ENCODE peak calls at places on chromosomes 13 and 19, in four cellular contexts. D, L, P and S are unnamed samples. For H3K27me3, the result is how much of the 10 kb centered on the place peaks cover.

GRCh38 chr13:101025925-101026324 is 351.3 kb upstream of the TMTC4 start:
- DNase-seq in D (no peak), P (no peak), L (no peak), S (no peak)

GRCh38 chr13:39892731-39893293 is 237.3 kb downstream of the COG6 start:
- DNase-seq in D (no peak), L (peak), P (no peak), S (no peak)

GRCh38 chr19:34171877-34172660 is at the start of gene LSM14A:
- DNase-seq in P (peak), L (peak), D (peak), S (peak)

GRCh38 chr19:48819366-48819816 is 8.6 kb upstream of the BCAT2 start:
- DNase-seq in P (peak), L (no peak), D (no peak), S (no peak)

GRCh38 chr13:40204246-40204645 is 462.2 kb downstream of the FOXO1 start:
- DNase-seq in P (no peak), D (no peak), L (no peak), S (no peak)

GRCh38 chr13:46554971-46555370 is 2.0 kb downstream of the LRCH1 start:
- DNase-seq in P (no peak), L (no peak), D (no peak), S (no peak)

GRCh38 chr19:45927565-45928261 is 13.1 kb upstream of the NANOS2 start:
- DNase-seq in L (peak), D (peak), P (peak), S (no peak)

GRCh38 chr13:34816118-34816517 is 126.0 kb upstream of the NBEA start:
- DNase-seq in L (no peak), D (peak), P (no peak), S (no peak)

GRCh38 chr13:105774739-105775460 is 760.6 kb downstream of the EFNB2 start:
- DNase-seq in P (no peak), D (no peak), L (no peak), S (no peak)

GRCh38 chr13:66171821-66172220 is 1058.3 kb downstream of the PCDH9 start:
- DNase-seq in D (no peak), P (no peak), L (no peak), S (no peak)

GRCh38 chr13:63351081-63351480 is 1935.4 kb upstream of the PCDH20 start:
- DNase-seq in P (no peak), L (no peak), D (no peak), S (no peak)

GRCh38 chr13:76116931-76117330 is 480.8 kb downstream of the LMO7 start:
- DNase-seq in L (no peak), P (no peak), D (no peak), S (no peak)

GRCh38 chr19:45113628-45114027 is 20.6 kb downstream of the PPP1R37 start:
- DNase-seq in D (no peak), L (no peak), P (no peak), S (no peak)

GRCh38 chr19:31232220-31232619 is 117.0 kb downstream of the TSHZ3 start:
- DNase-seq in P (no peak), D (peak), L (no peak), S (no peak)

GRCh38 chr13:27474751-27475268 is 24.4 kb upstream of the MTIF3 start:
- DNase-seq in L (no peak), D (no peak), P (no peak), S (peak)

GRCh38 chr19:31066385-31066784 is 282.9 kb downstream of the TSHZ3 start:
- DNase-seq in D (no peak), L (no peak), P (no peak), S (no peak)

GRCh38 chr13:23793711-23794110 is 95.5 kb downstream of the MIPEP start:
- DNase-seq in L (no peak), P (no peak), D (no peak), S (no peak)

GRCh38 chr13:109249780-109250528 is 536.4 kb downstream of the IRS2 start:
- DNase-seq in L (no peak), D (no peak), P (no peak), S (no peak)

GRCh38 chr13:95784161-95784880 is 107.4 kb downstream of the DNAJC3 start:
- DNase-seq in P (no peak), D (no peak), L (no peak), S (no peak)

GRCh38 chr13:76637651-76638111 is 248.5 kb downstream of the KCTD12 start:
- DNase-seq in D (no peak), L (no peak), P (no peak), S (no peak)

GRCh38 chr13:33723365-33723764 is 94.6 kb upstream of the RFC3 start:
- DNase-seq in L (no peak), P (no peak), D (no peak), S (no peak)

GRCh38 chr13:35978607-35979316 is 152.4 kb downstream of the DCLK1 start:
- DNase-seq in D (peak), L (no peak), P (no peak), S (no peak)

GRCh38 chr13:58343081-58343480 is 711.5 kb downstream of the PCDH17 start:
- DNase-seq in L (no peak), D (no peak), P (no peak), S (no peak)

GRCh38 chr13:101341464-101341863 is 74.8 kb downstream of the NALCN start:
- DNase-seq in P (no peak), L (no peak), D (no peak), S (no peak)

GRCh38 chr13:45683701-45684100 is 18.4 kb upstream of the CBY2 start:
- DNase-seq in L (no peak), P (no peak), D (peak), S (no peak)

GRCh38 chr13:57946361-57946760 is 314.8 kb downstream of the PCDH17 start:
- DNase-seq in L (no peak), P (no peak), D (no peak), S (no peak)

GRCh38 chr19:48858984-48859710 is 9.3 kb downstream of the PLEKHA4 start:
- DNase-seq in P (no peak), L (peak), D (peak), S (no peak)

GRCh38 chr19:917323-918151 is at the start of gene KISS1R:
- DNase-seq in L (peak), D (peak), P (no peak), S (no peak)
- H3K27me3 ChIP-seq in L (under half), D (half or more), P (under half), S (under half)

GRCh38 chr19:2567996-2568395 is 92.1 kb downstream of the GADD45B start:
- DNase-seq in D (no peak), P (no peak), L (no peak), S (no peak)
- H3K27me3 ChIP-seq in D (under half), P (under half), L (under half), S (under half)

DNA sequence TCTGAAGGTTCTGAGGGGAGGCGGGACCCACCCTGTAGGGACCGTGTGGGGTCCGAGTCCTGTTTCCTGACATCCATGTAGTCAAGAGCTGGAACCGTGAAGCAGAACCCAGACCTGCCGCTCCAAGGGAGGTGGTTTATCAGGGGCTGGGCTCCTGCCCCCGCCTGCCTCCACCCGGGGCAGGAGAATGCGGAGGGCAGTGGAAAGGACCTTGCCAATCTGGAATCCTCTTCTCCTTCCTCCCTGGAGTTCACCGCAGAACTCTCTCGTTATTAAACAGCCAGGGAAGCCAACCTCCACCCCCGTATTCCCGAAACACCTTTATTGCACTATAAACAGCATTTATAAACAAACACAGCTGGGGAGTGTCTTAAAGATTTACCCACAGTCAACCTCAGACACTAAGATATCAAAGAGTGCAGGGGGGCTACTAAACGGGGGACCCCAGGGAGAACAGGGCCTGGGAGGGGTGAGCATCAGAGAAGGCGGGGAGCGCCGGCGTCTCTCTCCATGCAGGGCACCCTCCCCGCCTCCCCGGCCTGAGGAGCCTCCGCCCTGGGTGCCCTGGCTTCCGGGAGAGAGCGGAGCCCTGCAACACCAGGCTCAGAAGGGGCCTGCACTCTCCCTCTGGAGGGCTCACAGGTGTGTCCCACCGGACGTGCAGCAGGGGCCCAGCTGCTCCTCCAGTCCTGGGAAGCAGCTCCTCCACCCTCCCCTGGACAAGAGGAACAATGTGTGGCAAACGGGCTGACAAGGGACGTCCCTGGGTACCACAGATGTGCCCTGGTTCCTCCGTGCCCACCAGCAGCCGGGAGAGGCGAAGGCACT is 3.6 kb downstream of the C2CD4C start:
- DNase-seq in D (peak), L (no peak), P (no peak), S (no peak)
- H3K27me3 ChIP-seq in D (under half), L (under half), P (under half), S (under half)

DNA sequence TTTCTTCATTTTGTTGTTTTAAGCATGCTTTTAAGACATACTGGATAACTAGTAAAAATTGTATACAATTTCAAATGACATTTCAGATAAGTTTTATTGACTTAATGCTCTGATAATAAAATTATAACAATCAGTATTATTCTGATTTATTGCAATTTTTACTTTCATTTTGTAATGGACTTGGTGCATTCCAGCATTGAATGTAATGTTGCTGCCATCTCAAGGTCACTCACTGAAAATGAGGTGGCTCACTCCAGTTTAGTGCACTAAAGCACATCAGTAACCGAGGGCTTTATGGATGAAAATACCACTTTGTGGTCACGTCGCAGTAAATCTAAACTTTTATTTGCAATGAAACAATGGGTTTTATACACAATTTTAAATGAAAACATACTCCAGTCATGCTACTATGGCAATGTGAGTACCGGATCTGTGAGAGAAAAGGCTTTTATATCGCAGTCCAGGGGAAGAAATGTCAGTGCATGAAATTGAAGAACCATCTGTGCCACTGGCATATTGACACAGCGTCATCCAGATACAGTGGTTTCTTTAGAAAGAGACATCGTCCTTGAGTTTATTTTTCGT is 20.7 kb upstream of the ZNF507 start:
- DNase-seq in L (no peak), D (no peak), P (no peak), S (no peak)
- H3K27me3 ChIP-seq in L (under half), D (under half), P (under half), S (under half)

GRCh38 chr13:112363867-112364528 is 12.2 kb upstream of the SPACA7 start:
- DNase-seq in P (no peak), D (no peak), L (no peak), S (no peak)
- H3K27me3 ChIP-seq in P (under half), D (under half), L (under half), S (under half)

GRCh38 chr19:10033614-10034013 is 20.3 kb downstream of the RDH8 start:
- DNase-seq in L (no peak), D (no peak), P (no peak), S (no peak)
- H3K27me3 ChIP-seq in L (under half), D (under half), P (under half), S (under half)

GRCh38 chr19:51754770-51755169 is 3.1 kb upstream of the FPR1 start:
- DNase-seq in D (no peak), P (no peak), L (no peak), S (no peak)
- H3K27me3 ChIP-seq in D (under half), P (under half), L (under half), S (under half)